ENCODE peak calls at places on chromosomes 12 and 14, in nine cellular contexts. One of them, this sample, is unnamed.

GRCh38 chr12:110338754-110339153 is 57.7 kb downstream of the ATP2A2 start:
- DNase-seq in fibroblast of villous mesenchyme: no peak
- DNase-seq in PC-3: peak
- DNase-seq in fibroblast of pulmonary artery: peak
- DNase-seq in left ventricle myocardium inferior: no peak
- DNase-seq in HFF-Myc: no peak
- DNase-seq in keratinocyte: no peak
- DNase-seq in GM12865: peak
- DNase-seq in stomach: no peak
- DNase-seq in this sample: no peak

GRCh38 chr14:90443161-90444076 is 46.6 kb downstream of the CALM1 start:
- DNase-seq in HFF-Myc: no peak
- DNase-seq in GM12865: no peak
- DNase-seq in stomach: no peak
- DNase-seq in left ventricle myocardium inferior: no peak
- DNase-seq in keratinocyte: no peak
- DNase-seq in fibroblast of villous mesenchyme: no peak
- DNase-seq in PC-3: peak
- DNase-seq in fibroblast of pulmonary artery: no peak
- DNase-seq in this sample: no peak

GRCh38 chr14:24241829-24242443 is 487 bp downstream of the TINF2 start:
- DNase-seq in fibroblast of villous mesenchyme: peak
- DNase-seq in keratinocyte: no peak
- DNase-seq in fibroblast of pulmonary artery: peak
- DNase-seq in GM12865: peak
- DNase-seq in left ventricle myocardium inferior: peak
- DNase-seq in stomach: peak
- DNase-seq in HFF-Myc: peak
- DNase-seq in PC-3: peak
- DNase-seq in this sample: peak

GRCh38 chr12:64320611-64321010 is 69.9 kb downstream of the C12orf56 start:
- DNase-seq in fibroblast of pulmonary artery: peak
- DNase-seq in HFF-Myc: no peak
- DNase-seq in GM12865: no peak
- DNase-seq in stomach: no peak
- DNase-seq in left ventricle myocardium inferior: no peak
- DNase-seq in fibroblast of villous mesenchyme: no peak
- DNase-seq in keratinocyte: no peak
- DNase-seq in PC-3: no peak
- DNase-seq in this sample: no peak

GRCh38 chr12:122099280-122099749 is 20.8 kb downstream of the MLXIP start:
- DNase-seq in GM12865: no peak
- DNase-seq in HFF-Myc: no peak
- DNase-seq in keratinocyte: no peak
- DNase-seq in fibroblast of villous mesenchyme: no peak
- DNase-seq in stomach: no peak
- DNase-seq in fibroblast of pulmonary artery: no peak
- DNase-seq in left ventricle myocardium inferior: no peak
- DNase-seq in PC-3: no peak
- DNase-seq in this sample: no peak

GRCh38 chr12:32568241-32568640 is 110.9 kb upstream of the DNM1L start:
- DNase-seq in stomach: no peak
- DNase-seq in left ventricle myocardium inferior: no peak
- DNase-seq in fibroblast of villous mesenchyme: peak
- DNase-seq in PC-3: peak
- DNase-seq in fibroblast of pulmonary artery: peak
- DNase-seq in keratinocyte: peak
- DNase-seq in HFF-Myc: peak
- DNase-seq in GM12865: no peak
- DNase-seq in this sample: peak

GRCh38 chr12:9606736-9607372 is 862 bp downstream of the KLRB1 start:
- DNase-seq in PC-3: no peak
- DNase-seq in fibroblast of pulmonary artery: no peak
- DNase-seq in HFF-Myc: no peak
- DNase-seq in GM12865: no peak
- DNase-seq in stomach: no peak
- DNase-seq in fibroblast of villous mesenchyme: no peak
- DNase-seq in keratinocyte: no peak
- DNase-seq in left ventricle myocardium inferior: no peak
- DNase-seq in this sample: no peak

GRCh38 chr14:74956280-74957072 is 1.1 kb upstream of the PGF start:
- DNase-seq in keratinocyte: no peak
- DNase-seq in GM12865: no peak
- DNase-seq in fibroblast of villous mesenchyme: no peak
- DNase-seq in fibroblast of pulmonary artery: no peak
- DNase-seq in HFF-Myc: no peak
- DNase-seq in PC-3: no peak
- DNase-seq in stomach: no peak
- DNase-seq in left ventricle myocardium inferior: no peak
- DNase-seq in this sample: no peak

GRCh38 chr14:53537421-53538315 is 384.5 kb upstream of the DDHD1 start:
- DNase-seq in GM12865: no peak
- DNase-seq in fibroblast of pulmonary artery: no peak
- DNase-seq in PC-3: no peak
- DNase-seq in HFF-Myc: peak
- DNase-seq in keratinocyte: no peak
- DNase-seq in fibroblast of villous mesenchyme: peak
- DNase-seq in stomach: no peak
- DNase-seq in left ventricle myocardium inferior: no peak
- DNase-seq in this sample: no peak
- TF ChIP-seq CTCF in GM12865: no peak
- TF ChIP-seq CTCF in fibroblast of pulmonary artery: peak
- TF ChIP-seq CTCF in PC-3: peak
- TF ChIP-seq CTCF in HFF-Myc: peak
- TF ChIP-seq CTCF in keratinocyte: no peak
- TF ChIP-seq CTCF in fibroblast of villous mesenchyme: peak
- TF ChIP-seq CTCF in stomach: no peak
- TF ChIP-seq CTCF in left ventricle myocardium inferior: no peak
- TF ChIP-seq CTCF in this sample: peak

GRCh38 chr12:85280984-85281946 is 1.2 kb downstream of the ALX1 start:
- DNase-seq in PC-3: no peak
- DNase-seq in HFF-Myc: no peak
- DNase-seq in fibroblast of pulmonary artery: peak
- DNase-seq in GM12865: no peak
- DNase-seq in stomach: no peak
- DNase-seq in left ventricle myocardium inferior: no peak
- DNase-seq in keratinocyte: no peak
- DNase-seq in fibroblast of villous mesenchyme: no peak
- DNase-seq in this sample: no peak
- H3K4me3 ChIP-seq in PC-3: no peak
- H3K4me3 ChIP-seq in HFF-Myc: peak
- H3K4me3 ChIP-seq in fibroblast of pulmonary artery: peak
- H3K4me3 ChIP-seq in GM12865: no peak
- H3K4me3 ChIP-seq in stomach: peak
- H3K4me3 ChIP-seq in left ventricle myocardium inferior: peak
- H3K4me3 ChIP-seq in keratinocyte: no peak
- H3K4me3 ChIP-seq in fibroblast of villous mesenchyme: peak
- H3K4me3 ChIP-seq in this sample: peak

GRCh38 chr12:93895096-93895460 is 217.9 kb downstream of the CRADD start:
- DNase-seq in fibroblast of villous mesenchyme: no peak
- DNase-seq in PC-3: no peak
- DNase-seq in stomach: no peak
- DNase-seq in keratinocyte: no peak
- DNase-seq in fibroblast of pulmonary artery: peak
- DNase-seq in left ventricle myocardium inferior: no peak
- DNase-seq in HFF-Myc: no peak
- DNase-seq in GM12865: no peak
- DNase-seq in this sample: no peak
- TF ChIP-seq CTCF in fibroblast of villous mesenchyme: peak
- TF ChIP-seq CTCF in PC-3: no peak
- TF ChIP-seq CTCF in stomach: no peak
- TF ChIP-seq CTCF in keratinocyte: no peak
- TF ChIP-seq CTCF in fibroblast of pulmonary artery: peak
- TF ChIP-seq CTCF in left ventricle myocardium inferior: no peak
- TF ChIP-seq CTCF in HFF-Myc: no peak
- TF ChIP-seq CTCF in GM12865: no peak
- TF ChIP-seq CTCF in this sample: peak

GRCh38 chr12:91180577-91180976 is 2.0 kb downstream of the DCN start:
- DNase-seq in GM12865: no peak
- DNase-seq in fibroblast of pulmonary artery: peak
- DNase-seq in HFF-Myc: peak
- DNase-seq in keratinocyte: no peak
- DNase-seq in left ventricle myocardium inferior: no peak
- DNase-seq in PC-3: no peak
- DNase-seq in fibroblast of villous mesenchyme: peak
- DNase-seq in stomach: no peak
- DNase-seq in this sample: no peak

GRCh38 chr12:91181053-91181452 is 1.6 kb downstream of the DCN start:
- DNase-seq in keratinocyte: no peak
- DNase-seq in HFF-Myc: no peak
- DNase-seq in GM12865: no peak
- DNase-seq in fibroblast of pulmonary artery: peak
- DNase-seq in left ventricle myocardium inferior: no peak
- DNase-seq in PC-3: no peak
- DNase-seq in stomach: no peak
- DNase-seq in fibroblast of villous mesenchyme: no peak
- DNase-seq in this sample: no peak

GRCh38 chr12:91178801-91179200 is 3.8 kb downstream of the DCN start:
- DNase-seq in stomach: no peak
- DNase-seq in HFF-Myc: no peak
- DNase-seq in keratinocyte: no peak
- DNase-seq in fibroblast of villous mesenchyme: no peak
- DNase-seq in left ventricle myocardium inferior: no peak
- DNase-seq in PC-3: no peak
- DNase-seq in fibroblast of pulmonary artery: no peak
- DNase-seq in GM12865: no peak
- DNase-seq in this sample: no peak

GRCh38 chr12:91179315-91179714 is 3.3 kb downstream of the DCN start:
- DNase-seq in fibroblast of pulmonary artery: peak
- DNase-seq in keratinocyte: no peak
- DNase-seq in HFF-Myc: no peak
- DNase-seq in stomach: no peak
- DNase-seq in left ventricle myocardium inferior: no peak
- DNase-seq in PC-3: peak
- DNase-seq in fibroblast of villous mesenchyme: peak
- DNase-seq in GM12865: no peak
- DNase-seq in this sample: no peak

DNA sequence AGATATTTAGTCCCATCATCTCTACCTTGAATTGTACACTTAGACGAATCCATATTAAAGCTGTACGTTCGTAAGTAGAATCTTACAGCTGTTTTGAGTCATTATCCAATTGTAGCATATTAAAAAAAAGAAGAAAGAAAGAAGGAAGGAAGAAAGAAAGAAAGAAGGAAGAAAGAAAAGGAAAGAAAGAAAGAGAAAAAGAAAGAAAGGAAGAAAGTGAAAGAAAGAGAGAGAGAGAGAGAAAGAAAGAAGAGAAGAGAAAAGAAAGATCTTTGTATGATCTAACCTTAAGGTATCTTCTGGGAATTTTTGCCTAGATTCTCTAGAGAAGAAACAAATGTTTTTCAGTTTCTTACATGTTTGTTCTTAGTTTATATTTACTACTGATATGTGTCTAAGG is 2.5 kb downstream of the DCN start:
- DNase-seq in fibroblast of villous mesenchyme: no peak
- DNase-seq in GM12865: no peak
- DNase-seq in HFF-Myc: no peak
- DNase-seq in stomach: no peak
- DNase-seq in left ventricle myocardium inferior: no peak
- DNase-seq in keratinocyte: no peak
- DNase-seq in fibroblast of pulmonary artery: no peak
- DNase-seq in PC-3: no peak
- DNase-seq in this sample: no peak
- H3K4me3 ChIP-seq in fibroblast of villous mesenchyme: peak
- H3K4me3 ChIP-seq in GM12865: no peak
- H3K4me3 ChIP-seq in HFF-Myc: peak
- H3K4me3 ChIP-seq in stomach: peak
- H3K4me3 ChIP-seq in left ventricle myocardium inferior: peak
- H3K4me3 ChIP-seq in keratinocyte: no peak
- H3K4me3 ChIP-seq in fibroblast of pulmonary artery: peak
- H3K4me3 ChIP-seq in PC-3: no peak
- H3K4me3 ChIP-seq in this sample: no peak

DNA sequence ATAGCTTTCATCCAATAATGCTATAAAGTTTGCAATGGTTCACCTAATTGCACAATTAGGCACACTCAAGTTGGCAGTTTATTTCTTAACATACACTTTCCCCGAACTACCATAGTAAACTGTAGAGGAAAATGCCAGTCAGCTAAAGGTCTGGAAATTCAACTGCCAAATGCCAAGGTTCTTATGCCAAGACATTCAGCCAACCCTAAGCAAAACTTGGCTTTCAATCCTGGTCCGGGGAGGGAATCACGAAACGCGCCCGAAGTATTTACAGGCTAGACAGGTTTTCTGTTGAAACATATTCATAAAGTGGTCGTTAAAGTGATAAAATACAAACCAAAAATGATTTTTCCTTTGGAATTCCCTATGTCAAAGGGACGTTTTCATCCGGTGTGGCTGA is 1512.4 kb upstream of the FLRT2 start:
- DNase-seq in fibroblast of villous mesenchyme: no peak
- DNase-seq in fibroblast of pulmonary artery: no peak
- DNase-seq in HFF-Myc: no peak
- DNase-seq in GM12865: no peak
- DNase-seq in keratinocyte: no peak
- DNase-seq in stomach: no peak
- DNase-seq in left ventricle myocardium inferior: no peak
- DNase-seq in PC-3: no peak
- DNase-seq in this sample: no peak
- TF ChIP-seq CTCF in fibroblast of villous mesenchyme: no peak
- TF ChIP-seq CTCF in fibroblast of pulmonary artery: no peak
- TF ChIP-seq CTCF in HFF-Myc: no peak
- TF ChIP-seq CTCF in GM12865: no peak
- TF ChIP-seq CTCF in keratinocyte: no peak
- TF ChIP-seq CTCF in stomach: no peak
- TF ChIP-seq CTCF in left ventricle myocardium inferior: no peak
- TF ChIP-seq CTCF in PC-3: no peak
- TF ChIP-seq CTCF in this sample: no peak

GRCh38 chr12:57319678-57320469 is 68.9 kb upstream of the STAC3 start:
- DNase-seq in GM12865: no peak
- DNase-seq in stomach: no peak
- DNase-seq in fibroblast of villous mesenchyme: peak
- DNase-seq in fibroblast of pulmonary artery: no peak
- DNase-seq in HFF-Myc: no peak
- DNase-seq in left ventricle myocardium inferior: no peak
- DNase-seq in keratinocyte: no peak
- DNase-seq in PC-3: no peak
- DNase-seq in this sample: no peak

GRCh38 chr12:57329219-57329618 is 78.2 kb upstream of the STAC3 start:
- DNase-seq in stomach: no peak
- DNase-seq in PC-3: no peak
- DNase-seq in keratinocyte: no peak
- DNase-seq in HFF-Myc: no peak
- DNase-seq in fibroblast of villous mesenchyme: no peak
- DNase-seq in left ventricle myocardium inferior: no peak
- DNase-seq in GM12865: no peak
- DNase-seq in fibroblast of pulmonary artery: no peak
- DNase-seq in this sample: no peak

GRCh38 chr12:57320639-57321038 is 69.7 kb upstream of the STAC3 start:
- DNase-seq in left ventricle myocardium inferior: no peak
- DNase-seq in PC-3: no peak
- DNase-seq in fibroblast of pulmonary artery: no peak
- DNase-seq in GM12865: no peak
- DNase-seq in fibroblast of villous mesenchyme: no peak
- DNase-seq in keratinocyte: no peak
- DNase-seq in HFF-Myc: no peak
- DNase-seq in stomach: no peak
- DNase-seq in this sample: no peak

GRCh38 chr12:57325395-57325794 is 74.4 kb upstream of the STAC3 start:
- DNase-seq in keratinocyte: no peak
- DNase-seq in fibroblast of villous mesenchyme: no peak
- DNase-seq in fibroblast of pulmonary artery: no peak
- DNase-seq in left ventricle myocardium inferior: no peak
- DNase-seq in stomach: no peak
- DNase-seq in HFF-Myc: no peak
- DNase-seq in PC-3: no peak
- DNase-seq in GM12865: no peak
- DNase-seq in this sample: no peak

GRCh38 chr12:57323402-57323801 is 72.4 kb upstream of the STAC3 start:
- DNase-seq in keratinocyte: no peak
- DNase-seq in stomach: no peak
- DNase-seq in PC-3: no peak
- DNase-seq in HFF-Myc: no peak
- DNase-seq in left ventricle myocardium inferior: no peak
- DNase-seq in fibroblast of villous mesenchyme: no peak
- DNase-seq in fibroblast of pulmonary artery: no peak
- DNase-seq in GM12865: no peak
- DNase-seq in this sample: no peak
- H3K4me3 ChIP-seq in keratinocyte: no peak
- H3K4me3 ChIP-seq in stomach: no peak
- H3K4me3 ChIP-seq in PC-3: no peak
- H3K4me3 ChIP-seq in HFF-Myc: no peak
- H3K4me3 ChIP-seq in left ventricle myocardium inferior: no peak
- H3K4me3 ChIP-seq in fibroblast of villous mesenchyme: no peak
- H3K4me3 ChIP-seq in fibroblast of pulmonary artery: no peak
- H3K4me3 ChIP-seq in GM12865: no peak
- H3K4me3 ChIP-seq in this sample: no peak

This sample was measured in retinal pigment epithelial cell.